ENCODE peak calls at places on chromosomes 5 and 9, in seven cellular contexts. K is spleen, V is AG10803, D is heart right ventricle, C is Peyer's patch, Z is ascending aorta, B is transverse colon. X is an unnamed sample.

GRCh38 chr5:82521431-82522051 is 243.4 kb upstream of the RPS23 start:
- DNase-seq in B (no peak), K (no peak), Z (no peak), D (no peak), V (no peak), C (no peak), X (no peak)

GRCh38 chr9:116689633-116690032 is 2.5 kb downstream of the TRIM32 start:
- DNase-seq in Z (no peak), V (no peak), B (no peak), K (no peak), C (no peak), D (no peak), X (no peak)

GRCh38 chr5:9356306-9356942 is 189.5 kb downstream of the SEMA5A start:
- DNase-seq in V (peak), B (no peak), C (no peak), D (no peak), Z (no peak), K (no peak), X (no peak)

GRCh38 chr5:83471405-83472212 is at the start of gene VCAN:
- DNase-seq in C (no peak), Z (peak), V (peak), B (peak), K (peak), D (peak), X (peak)

GRCh38 chr9:102225806-102226441 is 487.5 kb upstream of the GRIN3A start:
- DNase-seq in B (no peak), C (no peak), V (no peak), D (no peak), K (no peak), Z (no peak), X (no peak)

GRCh38 chr5:39274388-39275085 is 55.2 kb upstream of the FYB1 start:
- DNase-seq in D (no peak), C (peak), K (no peak), Z (no peak), B (no peak), V (no peak), X (no peak)

GRCh38 chr5:138369706-138370105 is 17.2 kb downstream of the KDM3B start:
- DNase-seq in C (no peak), B (no peak), K (no peak), V (no peak), Z (no peak), D (no peak), X (no peak)

GRCh38 chr9:7320139-7320538 is 479.4 kb downstream of the DMAC1 start:
- DNase-seq in V (peak), B (peak), Z (no peak), D (no peak), K (no peak), C (no peak), X (peak)

GRCh38 chr9:12884736-12885395 is 110.0 kb downstream of the LURAP1L start:
- DNase-seq in D (no peak), V (peak), Z (no peak), B (no peak), K (no peak), C (no peak), X (peak)

GRCh38 chr9:123586140-123586735 is 230.2 kb downstream of the CRB2 start:
- DNase-seq in B (no peak), V (no peak), C (no peak), D (no peak), Z (no peak), K (no peak), X (no peak)

GRCh38 chr9:87640385-87640795 is 85.5 kb upstream of the CTSL start:
- DNase-seq in C (no peak), K (no peak), D (peak), Z (no peak), B (no peak), V (peak), X (peak)

GRCh38 chr9:91659529-91660294 is 236.1 kb upstream of the NFIL3 start:
- DNase-seq in C (no peak), B (no peak), V (peak), K (no peak), Z (no peak), D (no peak), X (peak)

GRCh38 chr9:114424126-114424525 is 36.3 kb upstream of the AKNA start:
- DNase-seq in Z (no peak), V (no peak), B (no peak), D (no peak), C (no peak), K (peak), X (no peak)

GRCh38 chr9:91623004-91623403 is 199.4 kb upstream of the NFIL3 start:
- DNase-seq in V (no peak), K (no peak), B (no peak), Z (no peak), D (no peak), C (no peak), X (no peak)

GRCh38 chr5:59728356-59728755 is 165.2 kb downstream of the PDE4D start:
- DNase-seq in Z (no peak), C (no peak), D (no peak), V (no peak), B (no peak), K (no peak), X (no peak)

GRCh38 chr9:128104171-128104618 is 23.3 kb downstream of the PTGES2 start:
- DNase-seq in V (no peak), C (no peak), Z (no peak), D (no peak), B (peak), K (peak), X (no peak)

GRCh38 chr9:137829260-137829996 is 48.2 kb upstream of the CACNA1B start:
- DNase-seq in D (no peak), B (no peak), V (no peak), C (no peak), K (no peak), Z (no peak), X (no peak)

GRCh38 chr5:153968761-153969562 is 69.7 kb downstream of the FAM114A2 start:
- DNase-seq in K (no peak), V (no peak), D (no peak), Z (no peak), B (no peak), C (no peak), X (no peak)

GRCh38 chr5:43213951-43214350 is 21.9 kb downstream of the NIM1K start:
- DNase-seq in B (no peak), K (no peak), Z (no peak), C (no peak), D (no peak), V (no peak), X (no peak)

GRCh38 chr5:117218789-117219188 is 644.2 kb upstream of the SEMA6A start:
- DNase-seq in Z (no peak), K (no peak), D (no peak), B (no peak), V (no peak), C (no peak), X (no peak)

GRCh38 chr5:55241756-55242155 is 8.3 kb upstream of the CCNO start:
- DNase-seq in C (no peak), Z (no peak), K (no peak), D (no peak), V (no peak), B (no peak), X (no peak)

DNA sequence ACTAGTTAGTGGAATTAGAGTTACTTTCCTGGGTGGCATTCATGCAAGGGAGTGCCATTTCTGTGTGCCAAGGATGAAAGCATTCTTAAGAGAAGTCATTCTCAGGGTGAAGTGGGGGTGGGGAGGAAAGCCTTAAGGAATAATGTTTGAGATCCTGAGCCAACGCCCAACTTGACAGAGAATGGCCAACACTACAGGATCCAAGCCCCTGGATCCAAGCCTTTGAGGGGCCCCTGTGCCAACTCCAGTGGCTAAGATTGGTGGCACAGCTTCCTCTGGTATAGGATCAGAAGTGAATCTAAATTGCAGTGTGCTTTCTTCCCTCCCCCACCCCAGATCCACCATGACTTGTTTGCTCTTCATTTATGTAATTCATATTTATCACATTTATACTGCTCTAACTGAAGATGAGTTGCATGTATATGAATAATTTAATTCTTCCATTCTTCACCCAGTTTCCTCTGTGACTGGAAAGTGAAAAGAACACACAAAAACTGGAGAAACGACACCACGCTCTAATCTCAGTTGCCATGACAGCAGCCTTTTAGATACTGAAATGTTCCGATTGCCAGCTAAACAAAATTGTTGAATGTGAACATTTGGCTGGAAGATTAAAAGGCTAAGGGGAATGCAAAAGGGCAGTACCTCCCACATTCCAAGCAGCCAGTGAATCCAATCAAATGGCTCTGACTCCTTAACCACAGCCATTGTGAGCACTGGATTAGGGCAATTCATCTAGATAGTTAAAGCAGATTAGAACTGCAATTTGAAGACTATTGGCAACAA is 4.5 kb downstream of the ZNF608 start:
- DNase-seq in Z (no peak), B (peak), C (no peak), V (peak), K (no peak), D (no peak), X (peak)
- H3K4me3 ChIP-seq in Z (peak), B (no peak), C (peak), V (no peak), K (no peak), D (no peak), X (peak)

GRCh38 chr9:120610975-120611689 is 31.2 kb upstream of the CDK5RAP2 start:
- DNase-seq in C (no peak), V (peak), B (no peak), D (no peak), K (no peak), Z (no peak), X (peak)
- TF ChIP-seq CTCF in C (peak), V (peak), B (no peak), D (no peak), K (no peak), Z (no peak), X (no peak)

GRCh38 chr5:6686916-6687409 is 26.3 kb upstream of the TENT4A start:
- DNase-seq in C (no peak), K (no peak), V (peak), D (no peak), B (no peak), Z (no peak), X (peak)
- H3K4me3 ChIP-seq in C (peak), K (peak), V (peak), D (peak), B (no peak), Z (peak), X (peak)

GRCh38 chr9:17739022-17739421 is 160.2 kb downstream of the SH3GL2 start:
- DNase-seq in K (no peak), C (no peak), B (no peak), Z (no peak), V (no peak), D (no peak), X (no peak)

GRCh38 chr9:17744786-17745185 is 165.9 kb downstream of the SH3GL2 start:
- DNase-seq in Z (no peak), K (no peak), D (no peak), B (no peak), C (no peak), V (no peak), X (peak)

DNA sequence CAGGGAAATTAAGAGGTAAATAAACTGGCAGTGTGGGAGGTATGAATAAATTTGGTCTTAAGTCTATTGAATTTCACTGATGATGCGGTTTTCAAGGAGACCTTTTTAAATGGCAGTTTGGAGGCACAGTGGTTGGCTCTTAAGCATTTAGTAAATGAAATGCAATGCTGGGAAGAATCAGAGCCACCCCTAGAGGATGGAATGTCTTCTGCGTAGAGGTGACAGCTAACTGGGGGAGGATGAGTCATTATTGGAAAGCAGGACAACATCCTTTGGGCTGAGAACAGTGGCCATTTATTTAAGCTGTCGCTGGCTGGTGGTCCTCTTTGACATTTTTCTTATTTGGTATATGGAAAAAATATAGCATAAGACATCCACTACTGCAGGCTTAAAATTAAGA is 163.2 kb downstream of the SH3GL2 start:
- DNase-seq in K (no peak), B (no peak), C (no peak), V (no peak), Z (no peak), D (no peak), X (no peak)
- TF ChIP-seq CTCF in K (no peak), B (no peak), C (no peak), V (no peak), Z (no peak), D (no peak), X (no peak)

GRCh38 chr5:152066760-152067159 is 142.1 kb upstream of the GLRA1 start:
- DNase-seq in B (no peak), C (no peak), Z (no peak), V (no peak), D (no peak), K (no peak), X (no peak)
- H3K4me3 ChIP-seq in B (no peak), C (no peak), Z (no peak), V (no peak), D (no peak), K (no peak), X (no peak)

GRCh38 chr5:112240011-112240410 is 179.1 kb downstream of the EPB41L4A start:
- DNase-seq in V (no peak), B (no peak), C (no peak), Z (no peak), K (no peak), D (no peak), X (no peak)
- TF ChIP-seq CTCF in V (no peak), B (no peak), C (no peak), Z (no peak), K (no peak), D (peak), X (no peak)

GRCh38 chr5:88689662-88690351 is 193.2 kb downstream of the MEF2C start:
- DNase-seq in C (no peak), V (no peak), K (no peak), B (no peak), D (no peak), Z (no peak), X (no peak)
- H3K4me3 ChIP-seq in C (no peak), V (no peak), K (no peak), B (no peak), D (no peak), Z (no peak), X (no peak)

GRCh38 chr5:80689627-80690026 is 34.8 kb upstream of the DHFR start:
- DNase-seq in Z (no peak), C (no peak), B (no peak), K (no peak), D (no peak), V (no peak), X (no peak)

GRCh38 chr5:80688648-80689420 is 34.1 kb upstream of the DHFR start:
- DNase-seq in K (no peak), B (no peak), Z (no peak), D (no peak), C (no peak), V (no peak), X (no peak)

DNA sequence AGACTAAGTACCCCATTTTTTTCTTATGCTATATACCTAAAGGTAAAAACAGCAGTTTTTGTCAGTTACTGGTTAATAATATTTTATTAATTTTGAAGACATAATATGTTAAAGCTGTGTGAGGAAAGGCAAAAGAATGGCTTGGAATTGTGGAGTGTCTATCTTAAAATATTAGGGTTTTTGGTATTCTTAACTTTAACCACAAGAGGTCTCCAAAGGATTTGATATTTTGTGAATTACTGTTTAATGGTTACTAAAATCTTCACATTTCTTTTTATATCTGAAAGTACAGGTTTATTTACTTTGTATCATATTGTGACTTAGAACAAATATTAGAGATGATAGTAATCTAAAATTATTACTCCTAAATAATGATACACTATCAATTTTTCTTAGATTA is 32.0 kb upstream of the DHFR start:
- DNase-seq in D (no peak), K (no peak), V (peak), C (no peak), Z (no peak), B (no peak), X (peak)
- TF ChIP-seq CTCF in D (peak), K (peak), V (peak), C (peak), Z (no peak), B (no peak), X (peak)

GRCh38 chr9:1939466-1939865 is 75.7 kb upstream of the SMARCA2 start:
- DNase-seq in D (no peak), Z (no peak), V (no peak), C (no peak), B (no peak), K (no peak), X (no peak)

GRCh38 chr9:1941989-1942388 is 73.2 kb upstream of the SMARCA2 start:
- DNase-seq in D (no peak), V (peak), K (no peak), B (no peak), Z (no peak), C (no peak), X (peak)

GRCh38 chr9:1938675-1939170 is 76.4 kb upstream of the SMARCA2 start:
- DNase-seq in V (no peak), C (no peak), B (no peak), Z (no peak), D (no peak), K (no peak), X (no peak)

GRCh38 chr9:1939926-1940368 is 75.2 kb upstream of the SMARCA2 start:
- DNase-seq in C (peak), Z (no peak), V (peak), K (no peak), D (no peak), B (peak), X (no peak)

GRCh38 chr9:1938135-1938534 is 77.0 kb upstream of the SMARCA2 start:
- DNase-seq in D (no peak), K (no peak), B (no peak), V (no peak), C (no peak), Z (no peak), X (no peak)
- H3K4me3 ChIP-seq in D (no peak), K (no peak), B (no peak), V (no peak), C (no peak), Z (no peak), X (no peak)

X was measured in foreskin fibroblast.